ENCODE peak calls at places on chromosomes 11 and 22, in seven cellular contexts. K is Peyer's patch; I is hypothalamus; Y is stimulated activated CD8-positive, alpha-beta memory T cell treated with anti-CD3 and anti-CD28 coated beads, Interleukin-7, amount 100 ng/mL, for 24 hours; P is retina; M is COR-L47; L is caudate nucleus. C is an unnamed sample.

GRCh38 chr11:2417856-2418705 is 17.5 kb downstream of the TSSC4 start:
- DNase-seq in P (no peak), K (no peak), M (no peak), Y (no peak), I (no peak), L (no peak), C (no peak)

GRCh38 chr11:63945482-63946163 is 6.8 kb downstream of the NAA40 start:
- DNase-seq in L (peak; percentile 21), I (peak; percentile 68), Y (peak; percentile 15), P (peak; percentile 80), M (peak; percentile 59), K (peak; percentile 72), C (peak; percentile 67)

GRCh38 chr22:21054714-21055563 is 9.2 kb downstream of the LRRC74B start:
- DNase-seq in Y (no peak), I (no peak), P (no peak), K (no peak), L (no peak), M (no peak), C (no peak)

GRCh38 chr11:19201737-19202605 is at the start of gene CSRP3:
- DNase-seq in I (no peak), M (no peak), L (no peak), K (no peak), Y (no peak), P (no peak), C (no peak)

GRCh38 chr11:102293873-102294601 is 23.2 kb upstream of the BIRC3 start:
- DNase-seq in K (no peak), I (no peak), P (no peak), M (peak; percentile 50), L (no peak), Y (no peak), C (peak; percentile 75)

GRCh38 chr11:42524534-42525227 is 787.1 kb upstream of the API5 start:
- DNase-seq in Y (no peak), L (peak; percentile 10), K (no peak), P (peak; percentile 90), I (peak; percentile 41), M (peak; percentile 22), C (peak; percentile 10)

GRCh38 chr11:114847599-114847998 is 169.3 kb downstream of the NXPE2 start:
- DNase-seq in P (peak; percentile 38), K (no peak), I (no peak), Y (no peak), L (no peak), M (no peak), C (no peak)

GRCh38 chr11:87917111-87917510 is 258.1 kb downstream of the RAB38 start:
- DNase-seq in K (no peak), M (no peak), I (no peak), Y (no peak), P (no peak), L (no peak), C (no peak)

GRCh38 chr11:70467196-70468085 is 69.1 kb downstream of the CTTN start:
- DNase-seq in L (no peak), I (peak; percentile 41), K (peak; percentile 71), Y (peak; percentile 27), P (peak; percentile 86), M (peak; percentile 23), C (peak; percentile 43)

C was measured in iris pigment epithelial cell.